ENCODE peak calls at places on chromosomes 3 and 15, in eight cellular contexts. C is activated CD8-positive, alpha-beta memory T cell treated with anti-CD3 and anti-CD28 coated beads, Interleukin-2, amount 50 U/mL, for 48 hours; P is mesenteric fat pad; X is progenitor cell of endocrine pancreas; A is NB4; V is head of caudate nucleus; K is NCI-H524; W is aorta. M is an unnamed sample.

GRCh38 chr15:39783244-39783820 is 691 bp upstream of the FSIP1 start:
- DNase-seq in X (no peak), K (no peak), P (no peak), C (no peak), W (no peak), V (no peak), A (peak), M (no peak)

GRCh38 chr3:129971368-129972052 is 3.0 kb upstream of the TRH start:
- DNase-seq in C (no peak), K (no peak), W (no peak), P (no peak), A (no peak), V (no peak), X (no peak), M (no peak)

GRCh38 chr15:90664650-90665287 is 52.4 kb upstream of the BLM start:
- DNase-seq in W (peak), P (no peak), A (peak), C (no peak), V (peak), X (no peak), K (no peak), M (no peak)

GRCh38 chr3:161420746-161421145 is 49.4 kb upstream of the SPTSSB start:
- DNase-seq in X (no peak), K (no peak), P (no peak), A (no peak), V (no peak), C (no peak), W (no peak), M (no peak)

GRCh38 chr3:2927252-2927651 is 182.9 kb downstream of the IL5RA start:
- DNase-seq in C (no peak), V (no peak), A (no peak), X (no peak), W (no peak), P (no peak), K (no peak), M (no peak)

GRCh38 chr15:60444289-60444912 is 34.5 kb downstream of the ICE2 start:
- DNase-seq in X (no peak), W (no peak), V (no peak), C (no peak), A (peak), K (no peak), P (no peak), M (no peak)

GRCh38 chr3:184337315-184337714 is at the start of gene FAM131A:
- DNase-seq in C (no peak), X (no peak), W (peak), P (no peak), A (no peak), K (no peak), V (peak), M (peak)

GRCh38 chr3:188881954-188882641 is 289.7 kb upstream of the TPRG1 start:
- DNase-seq in X (no peak), K (no peak), V (no peak), A (no peak), C (no peak), P (no peak), W (no peak), M (no peak)

GRCh38 chr15:82135645-82136044 is 89.8 kb upstream of the MEX3B start:
- DNase-seq in C (no peak), K (no peak), X (no peak), A (no peak), V (no peak), P (no peak), W (no peak), M (no peak)

GRCh38 chr3:126715432-126715831 is 11.4 kb downstream of the CHCHD6 start:
- DNase-seq in P (no peak), X (no peak), A (no peak), W (no peak), K (no peak), V (no peak), C (no peak), M (no peak)

GRCh38 chr3:78153973-78154372 is 1114.1 kb downstream of the ROBO2 start:
- DNase-seq in V (no peak), K (no peak), P (no peak), W (no peak), X (no peak), C (no peak), A (no peak), M (no peak)

GRCh38 chr3:173862701-173863100 is 465.2 kb downstream of the NLGN1 start:
- DNase-seq in K (no peak), W (no peak), X (no peak), P (no peak), A (no peak), C (no peak), V (no peak), M (no peak)

GRCh38 chr3:36166477-36166876 is 213.8 kb upstream of the STAC start:
- DNase-seq in A (no peak), P (no peak), V (no peak), C (no peak), X (no peak), W (no peak), K (no peak), M (no peak)

GRCh38 chr15:59237119-59237853 is 30.6 kb downstream of the LDHAL6B start:
- DNase-seq in K (no peak), P (no peak), A (peak), X (no peak), V (no peak), W (no peak), C (no peak), M (no peak)

GRCh38 chr15:57223345-57223744 is 153.0 kb upstream of the CGNL1 start:
- DNase-seq in W (no peak), A (no peak), P (no peak), K (no peak), X (no peak), V (no peak), C (no peak), M (no peak)

GRCh38 chr3:58880182-58880581 is 169.6 kb downstream of the CFAP20DC start:
- DNase-seq in P (no peak), K (no peak), C (no peak), V (no peak), X (no peak), A (no peak), W (no peak), M (no peak)

GRCh38 chr15:33654859-33655258 is 313.4 kb upstream of the CHRM5 start:
- DNase-seq in P (no peak), V (no peak), X (no peak), C (no peak), A (no peak), W (no peak), K (peak), M (no peak)

GRCh38 chr3:14266361-14266760 is 87.7 kb downstream of the LSM3 start:
- DNase-seq in V (peak), X (no peak), W (no peak), P (no peak), K (no peak), A (no peak), C (no peak), M (no peak)

GRCh38 chr15:76187151-76187550 is 124.1 kb downstream of the ETFA start:
- DNase-seq in A (no peak), X (no peak), W (no peak), K (no peak), P (no peak), V (no peak), C (no peak), M (no peak)

GRCh38 chr3:196399485-196399945 is 32.7 kb downstream of the UBXN7 start:
- DNase-seq in C (no peak), V (no peak), P (no peak), X (no peak), K (no peak), W (no peak), A (no peak), M (no peak)

GRCh38 chr15:61764981-61765380 is 295.3 kb downstream of the VPS13C start:
- DNase-seq in A (no peak), C (no peak), V (peak), K (no peak), P (no peak), X (no peak), W (no peak), M (no peak)

GRCh38 chr15:55774113-55774970 is 31.4 kb upstream of the PRTG start:
- DNase-seq in C (peak), A (peak), X (peak), K (peak), V (peak), W (peak), P (no peak), M (no peak)

GRCh38 chr15:98900382-98900781 is 107.2 kb downstream of the PGPEP1L start:
- DNase-seq in W (no peak), C (no peak), K (no peak), V (no peak), X (no peak), P (no peak), A (no peak), M (no peak)

GRCh38 chr3:30448436-30448835 is 158.0 kb upstream of the TGFBR2 start:
- DNase-seq in V (no peak), K (no peak), W (no peak), X (no peak), C (no peak), A (no peak), P (no peak), M (no peak)

GRCh38 chr15:41690636-41691035 is 30.4 kb downstream of the MGA start:
- DNase-seq in C (no peak), X (no peak), A (peak), W (no peak), K (no peak), P (no peak), V (no peak), M (no peak)

GRCh38 chr3:154779571-154779970 is 300.5 kb upstream of the MME start:
- DNase-seq in X (no peak), C (no peak), K (no peak), W (no peak), P (no peak), A (no peak), V (peak), M (no peak)

GRCh38 chr15:45618813-45619212 is 16.0 kb upstream of the SQOR start:
- DNase-seq in P (no peak), A (peak), V (no peak), X (no peak), C (peak), K (peak), W (no peak), M (no peak)

GRCh38 chr15:48510976-48511375 is 134.5 kb downstream of the FBN1 start:
- DNase-seq in C (no peak), W (peak), V (no peak), X (no peak), K (no peak), A (no peak), P (no peak), M (no peak)

GRCh38 chr3:30604091-30604490 is 2.3 kb upstream of the TGFBR2 start:
- DNase-seq in K (no peak), W (no peak), V (no peak), C (no peak), P (no peak), A (peak), X (no peak), M (no peak)

GRCh38 chr3:175898194-175898593 is 1039.1 kb downstream of the NAALADL2 start:
- DNase-seq in P (no peak), A (no peak), C (no peak), K (no peak), V (no peak), X (no peak), W (no peak), M (no peak)

GRCh38 chr15:80309769-80310384 is 57.9 kb upstream of the CTXND1 start:
- DNase-seq in K (no peak), X (no peak), C (no peak), A (peak), V (peak), P (no peak), W (no peak), M (no peak)

M was measured in substantia nigra.